ENCODE peak calls at places on chromosomes 11 and 22, in six cellular contexts. N is CD14-positive monocyte; B is left ventricle myocardium inferior; V is DMS79; A is activated naive CD8-positive, alpha-beta T cell treated with anti-CD3 and anti-CD28 coated beads, Interleukin-2, amount 10 ng/mL, durations not matched to agents 7 days and 5 days; S is astrocyte of the hippocampus. L is an unnamed sample.

GRCh38 chr11:16770016-16770415 is 31.6 kb downstream of the C11orf58 start:
- DNase-seq in N (no peak), B (no peak), V (no peak), A (no peak), S (no peak), L (no peak)

GRCh38 chr11:64225608-64226506 is at the start of the genes NUDT22 and TRPT1:
- DNase-seq in N (peak; percentile 87), B (peak; percentile 93), V (peak; percentile 64), A (peak; percentile 98), S (peak; percentile 93), L (peak; percentile 39)

GRCh38 chr11:70066136-70066520 is 12.0 kb upstream of the ANO1 start:
- DNase-seq in N (peak; percentile 30), B (no peak), V (no peak), A (no peak), S (no peak), L (no peak)

GRCh38 chr11:70255717-70256116 is 14.8 kb upstream of the PPFIA1 start:
- DNase-seq in N (no peak), B (no peak), V (no peak), A (no peak), S (no peak), L (no peak)

GRCh38 chr22:29343313-29343805 is 27.9 kb upstream of the RASL10A start:
- DNase-seq in N (no peak), B (peak; percentile 73), V (peak; percentile 68), A (no peak), S (peak; percentile 74), L (no peak)

GRCh38 chr22:49792107-49792506 is 35.6 kb downstream of the BRD1 start:
- DNase-seq in N (no peak), B (no peak), V (no peak), A (no peak), S (no peak), L (no peak)

GRCh38 chr11:119622454-119623143 is 106.4 kb downstream of the NECTIN1 start:
- DNase-seq in N (no peak), B (no peak), V (no peak), A (no peak), S (no peak), L (no peak)

GRCh38 chr11:32094931-32095330 is 4.1 kb downstream of the RCN1 start:
- DNase-seq in N (no peak), B (no peak), V (no peak), A (no peak), S (no peak), L (no peak)

GRCh38 chr22:50576070-50576469 is 2.2 kb downstream of the CPT1B start:
- DNase-seq in N (no peak), B (no peak), V (no peak), A (no peak), S (peak; percentile 43), L (no peak)

GRCh38 chr11:72160319-72160718 is 24.8 kb downstream of the FOLR3 start:
- DNase-seq in N (no peak), B (no peak), V (no peak), A (no peak), S (no peak), L (no peak)

GRCh38 chr22:17806437-17806836 is 32.2 kb upstream of the BID start:
- DNase-seq in N (no peak), B (no peak), V (no peak), A (no peak), S (no peak), L (no peak)

GRCh38 chr22:29635734-29636357 is 32.4 kb downstream of the NF2 start:
- DNase-seq in N (no peak), B (no peak), V (peak; percentile 9), A (no peak), S (peak; percentile 81), L (no peak)

GRCh38 chr11:72836111-72836510 is 21.9 kb downstream of the ATG16L2 start:
- DNase-seq in N (no peak), B (peak; percentile 84), V (no peak), A (no peak), S (no peak), L (no peak)

GRCh38 chr22:23649071-23649501 is 17.0 kb upstream of the DRICH1 start:
- DNase-seq in N (no peak), B (no peak), V (no peak), A (no peak), S (no peak), L (no peak)

GRCh38 chr22:20267441-20268288 is 453 bp downstream of the RTN4R start:
- DNase-seq in N (no peak), B (no peak), V (no peak), A (no peak), S (no peak), L (no peak)

GRCh38 chr11:76811259-76811658 is 28.1 kb downstream of the TSKU start:
- DNase-seq in N (peak; percentile 20), B (no peak), V (no peak), A (no peak), S (no peak), L (no peak)

GRCh38 chr22:24060375-24060788 is 49.3 kb downstream of the CABIN1 start:
- DNase-seq in N (no peak), B (no peak), V (peak; percentile 22), A (no peak), S (peak; percentile 94), L (no peak)

GRCh38 chr11:130571947-130572584 is 123.6 kb downstream of the ADAMTS15 start:
- DNase-seq in N (no peak), B (no peak), V (no peak), A (no peak), S (no peak), L (no peak)

GRCh38 chr22:31089101-31090100 is 8.3 kb downstream of the SMTN start:
- DNase-seq in N (no peak), B (no peak), V (no peak), A (no peak), S (peak; percentile 63), L (no peak)

GRCh38 chr22:46054091-46054877 is 77.3 kb upstream of the WNT7B start:
- DNase-seq in N (peak; percentile 45), B (peak; percentile 83), V (no peak), A (peak; percentile 69), S (peak; percentile 88), L (peak; percentile 81)

GRCh38 chr11:27328602-27329001 is 34.4 kb downstream of the CCDC34 start:
- DNase-seq in N (no peak), B (no peak), V (no peak), A (no peak), S (peak; percentile 36), L (no peak)

L was measured in amygdala.